ENCODE peak calls at places on chromosomes 1 and 21, in seven cellular contexts. G is AG04450; F is smooth muscle cell of the brain vasculature; K is NAMALWA; O is Daoy; E is omental fat pad; B is activated T-cell treated with anti-CD3 and anti-CD28 coated beads, Interleukin-2, amount 50 U/mL, for 1 hour. D is an unnamed sample.

GRCh38 chr1:206466840-206467649 is 3.2 kb upstream of the IKBKE start:
- DNase-seq in G (no peak), F (no peak), E (no peak), O (no peak), B (no peak), K (no peak), D (no peak)

GRCh38 chr1:79660127-79660526 is 653.6 kb upstream of the ADGRL4 start:
- DNase-seq in O (no peak), G (no peak), F (no peak), E (no peak), K (peak), B (no peak), D (no peak)

GRCh38 chr21:25307489-25307888 is 299.8 kb downstream of the MRPL39 start:
- DNase-seq in O (no peak), F (no peak), B (no peak), G (peak), E (no peak), K (no peak), D (no peak)

GRCh38 chr1:47791879-47792608 is 205.1 kb downstream of the TRABD2B start:
- DNase-seq in E (no peak), G (no peak), K (no peak), O (peak), F (no peak), B (no peak), D (no peak)

GRCh38 chr1:100400332-100400933 is 48.1 kb downstream of the CDC14A start:
- DNase-seq in F (no peak), E (no peak), K (peak), O (peak), B (peak), G (no peak), D (no peak)

GRCh38 chr1:22340873-22341272 is 110.8 kb upstream of the ZBTB40 start:
- DNase-seq in G (no peak), E (no peak), B (no peak), F (no peak), O (no peak), K (no peak), D (no peak)

GRCh38 chr1:222665964-222666363 is 46.3 kb downstream of the AIDA start:
- DNase-seq in F (no peak), K (no peak), E (no peak), B (no peak), G (no peak), O (no peak), D (no peak)

GRCh38 chr1:54239603-54240002 is 39.6 kb downstream of the MRPL37 start:
- DNase-seq in K (no peak), F (no peak), B (no peak), G (no peak), E (no peak), O (no peak), D (no peak)

GRCh38 chr1:241976264-241976663 is 18.7 kb downstream of the BECN2 start:
- DNase-seq in K (no peak), B (no peak), E (no peak), O (no peak), G (no peak), F (no peak), D (no peak)

GRCh38 chr1:3114131-3114744 is 45.2 kb downstream of the PRDM16 start:
- DNase-seq in K (no peak), E (no peak), O (no peak), F (no peak), B (no peak), G (no peak), D (no peak)

GRCh38 chr1:199272107-199272506 is 633.3 kb downstream of the PTPRC start:
- DNase-seq in G (peak), O (peak), K (no peak), F (peak), B (no peak), E (no peak), D (no peak)

GRCh38 chr1:236978740-236979139 is 25.5 kb downstream of the MT1HL1 start:
- DNase-seq in F (no peak), B (no peak), E (no peak), O (peak), K (no peak), G (no peak), D (no peak)

GRCh38 chr21:28737671-28738279 is 254.9 kb downstream of the LTN1 start:
- DNase-seq in B (no peak), O (no peak), K (no peak), F (no peak), E (no peak), G (no peak), D (no peak)

GRCh38 chr1:29682171-29682917 is 446.0 kb downstream of the PTPRU start:
- DNase-seq in B (no peak), K (no peak), G (no peak), F (no peak), E (no peak), O (no peak), D (no peak)

GRCh38 chr21:46329796-46330195 is 5.8 kb downstream of the PCNT start:
- DNase-seq in E (no peak), O (no peak), B (no peak), K (no peak), G (no peak), F (no peak), D (no peak)

GRCh38 chr1:235468009-235468408 is 36.2 kb downstream of the B3GALNT2 start:
- DNase-seq in B (no peak), G (no peak), F (no peak), K (no peak), E (no peak), O (no peak), D (no peak)

GRCh38 chr1:232538224-232538942 is 91.5 kb downstream of the SIPA1L2 start:
- DNase-seq in B (no peak), F (no peak), O (peak), G (no peak), E (no peak), K (no peak), D (peak)

GRCh38 chr1:21914880-21915640 is 22.1 kb downstream of the HSPG2 start:
- DNase-seq in K (no peak), G (no peak), F (no peak), O (no peak), B (no peak), E (no peak), D (no peak)

GRCh38 chr1:175154595-175155472 is 37.7 kb downstream of the KIAA0040 start:
- DNase-seq in E (peak), O (peak), K (peak), F (no peak), B (peak), G (no peak), D (peak)

GRCh38 chr1:153422450-153423068 is 6.2 kb downstream of the S100A7A start:
- DNase-seq in E (peak), F (peak), K (peak), G (peak), O (peak), B (peak), D (no peak)

GRCh38 chr1:205570796-205571537 is 60.8 kb downstream of the ELK4 start:
- DNase-seq in O (no peak), F (no peak), G (no peak), E (no peak), B (no peak), K (no peak), D (no peak)

GRCh38 chr1:76677775-76678405 is 189.4 kb upstream of the ST6GALNAC5 start:
- DNase-seq in F (no peak), K (no peak), B (no peak), O (no peak), G (no peak), E (no peak), D (no peak)

GRCh38 chr1:8390707-8391106 is 72.8 kb downstream of the SLC45A1 start:
- DNase-seq in K (no peak), O (no peak), E (no peak), G (no peak), F (no peak), B (no peak), D (no peak)

GRCh38 chr1:51000160-51000559 is 30.1 kb downstream of the CDKN2C start:
- DNase-seq in F (no peak), G (no peak), O (no peak), E (no peak), K (peak), B (no peak), D (no peak)

GRCh38 chr21:43775795-43776430 is at the start of gene CSTB:
- DNase-seq in G (no peak), B (peak), O (peak), E (peak), K (peak), F (no peak), D (peak)

GRCh38 chr1:1298861-1299685 is 8.7 kb downstream of the ACAP3 start:
- DNase-seq in K (peak), B (no peak), F (no peak), O (no peak), E (no peak), G (no peak), D (no peak)

GRCh38 chr1:50970927-50971582 is 1.0 kb downstream of the CDKN2C start:
- DNase-seq in E (no peak), B (no peak), O (peak), F (no peak), G (no peak), K (peak), D (no peak)

GRCh38 chr1:171188388-171189266 is 3.5 kb downstream of the FMO2 start:
- DNase-seq in K (peak), O (peak), G (peak), B (no peak), F (peak), E (peak), D (peak)

GRCh38 chr1:177091036-177091435 is 73.5 kb downstream of the ASTN1 start:
- DNase-seq in G (no peak), O (peak), K (no peak), B (no peak), F (no peak), E (no peak), D (no peak)

GRCh38 chr1:90501281-90501680 is 215.8 kb downstream of the BARHL2 start:
- DNase-seq in E (no peak), K (no peak), F (no peak), O (no peak), B (no peak), G (no peak), D (no peak)

GRCh38 chr1:172588296-172589291 is 55.6 kb downstream of the SUCO start:
- DNase-seq in G (peak), E (no peak), O (peak), F (peak), B (no peak), K (no peak), D (no peak)

GRCh38 chr1:212721388-212722247 is 22.0 kb upstream of the BATF3 start:
- DNase-seq in B (no peak), G (no peak), E (no peak), F (no peak), O (peak), K (no peak), D (no peak)

GRCh38 chr1:209670441-209671082 is 4.7 kb upstream of the G0S2 start:
- DNase-seq in K (no peak), B (no peak), O (no peak), E (no peak), G (no peak), F (peak), D (no peak)

GRCh38 chr1:43280683-43281082 is 4.7 kb downstream of the C1orf210 start:
- DNase-seq in O (no peak), G (no peak), E (no peak), K (no peak), F (no peak), B (no peak), D (no peak)

GRCh38 chr1:45542591-45542990 is 8.0 kb upstream of the AKR1A1 start:
- DNase-seq in K (no peak), E (no peak), G (no peak), F (no peak), B (no peak), O (no peak), D (no peak)